ENCODE peak calls at places on chromosomes 16 and 17, in eight cellular contexts. Y, E, N, B, W, G, D and H are unnamed samples.

GRCh38 chr16:85610059-85610445 is 3.1 kb upstream of the GSE1 start:
- DNase-seq in Y (no peak), E (no peak), N (no peak), B (no peak), W (no peak), G (no peak), D (peak), H (no peak)

GRCh38 chr16:88349153-88349902 is 33.4 kb upstream of the ZNF469 start:
- DNase-seq in Y (peak), E (no peak), N (no peak), B (no peak), W (no peak), G (no peak), D (no peak), H (no peak)

GRCh38 chr16:57632568-57632967 is 4.1 kb downstream of the ADGRG1 start:
- DNase-seq in Y (no peak), E (no peak), N (no peak), B (no peak), W (no peak), G (no peak), D (no peak), H (no peak)

GRCh38 chr16:19366384-19366783 is 51.3 kb upstream of the TMC5 start:
- DNase-seq in Y (no peak), E (no peak), N (no peak), B (no peak), W (no peak), G (no peak), D (no peak), H (no peak)

GRCh38 chr16:14186954-14187306 is 115.8 kb downstream of the MRTFB start:
- DNase-seq in Y (no peak), E (no peak), N (peak), B (no peak), W (no peak), G (no peak), D (no peak), H (no peak)

GRCh38 chr16:59459811-59460210 is 725.7 kb upstream of the GOT2 start:
- DNase-seq in Y (no peak), E (no peak), N (peak), B (peak), W (no peak), G (no peak), D (no peak), H (peak)

GRCh38 chr16:17107450-17107849 is 363.3 kb downstream of the XYLT1 start:
- DNase-seq in Y (no peak), E (no peak), N (no peak), B (no peak), W (no peak), G (no peak), D (no peak), H (no peak)

GRCh38 chr17:49180303-49180702 is 30.1 kb downstream of the GNGT2 start:
- DNase-seq in Y (peak), E (peak), N (peak), B (peak), W (no peak), G (peak), D (peak), H (peak)

GRCh38 chr16:74742051-74742481 is 32.6 kb downstream of the FA2H start:
- DNase-seq in Y (no peak), E (no peak), N (peak), B (no peak), W (no peak), G (no peak), D (no peak), H (no peak)

GRCh38 chr17:50721194-50722010 is 2.0 kb downstream of the LUC7L3 start:
- DNase-seq in Y (no peak), E (no peak), N (peak), B (no peak), W (no peak), G (no peak), D (no peak), H (no peak)

GRCh38 chr17:71402661-71403141 is 718.1 kb upstream of the SOX9 start:
- DNase-seq in Y (no peak), E (no peak), N (peak), B (no peak), W (no peak), G (peak), D (no peak), H (no peak)

GRCh38 chr17:18217412-18218015 is 7.9 kb upstream of the LLGL1 start:
- DNase-seq in Y (peak), E (peak), N (peak), B (peak), W (no peak), G (peak), D (peak), H (peak)

GRCh38 chr16:23435500-23435899 is 17.5 kb downstream of the COG7 start:
- DNase-seq in Y (no peak), E (peak), N (peak), B (peak), W (no peak), G (peak), D (peak), H (peak)

GRCh38 chr17:15263206-15263579 is 1.9 kb downstream of the PMP22 start:
- DNase-seq in Y (peak), E (peak), N (peak), B (no peak), W (peak), G (peak), D (peak), H (peak)

GRCh38 chr17:56914641-56915263 is 903 bp upstream of the TRIM25 start:
- DNase-seq in Y (no peak), E (no peak), N (no peak), B (no peak), W (no peak), G (peak), D (no peak), H (peak)

GRCh38 chr17:38914741-38915638 is 10.4 kb upstream of the LASP1NB start:
- DNase-seq in Y (peak), E (peak), N (no peak), B (no peak), W (no peak), G (peak), D (no peak), H (no peak)

GRCh38 chr17:52148969-52149351 is 9.6 kb downstream of the CA10 start:
- DNase-seq in Y (no peak), E (no peak), N (no peak), B (no peak), W (no peak), G (no peak), D (no peak), H (peak)

GRCh38 chr16:49844399-49844798 is 11.5 kb downstream of the ZNF423 start:
- DNase-seq in Y (no peak), E (no peak), N (peak), B (no peak), W (no peak), G (no peak), D (no peak), H (no peak)

GRCh38 chr16:82945420-82946096 is 318.8 kb downstream of the CDH13 start:
- DNase-seq in Y (no peak), E (no peak), N (no peak), B (no peak), W (no peak), G (no peak), D (no peak), H (peak)

GRCh38 chr16:74216319-74216718 is 80.3 kb upstream of the PSMD7 start:
- DNase-seq in Y (no peak), E (no peak), N (peak), B (peak), W (no peak), G (peak), D (no peak), H (peak)

GRCh38 chr16:87248704-87249103 is 68.5 kb downstream of the C16orf95 start:
- DNase-seq in Y (no peak), E (no peak), N (no peak), B (no peak), W (no peak), G (no peak), D (no peak), H (no peak)

GRCh38 chr17:44266402-44267164 is 1.4 kb downstream of the SLC4A1 start:
- DNase-seq in Y (no peak), E (no peak), N (peak), B (no peak), W (no peak), G (no peak), D (no peak), H (peak)
- TF ChIP-seq CTCF in Y (no peak), E (no peak), N (no peak), B (peak), W (no peak), G (no peak), D (no peak), H (no peak)

GRCh38 chr16:74437-75318 is 2.2 kb upstream of the RHBDF1 start:
- DNase-seq in Y (no peak), E (no peak), N (no peak), B (no peak), W (no peak), G (no peak), D (no peak), H (no peak)

GRCh38 chr16:74025-74424 is 1.6 kb upstream of the RHBDF1 start:
- DNase-seq in Y (no peak), E (no peak), N (no peak), B (no peak), W (no peak), G (no peak), D (no peak), H (no peak)

GRCh38 chr16:77273-77806 is 685 bp upstream of the MPG start:
- DNase-seq in Y (peak), E (peak), N (peak), B (peak), W (no peak), G (peak), D (peak), H (peak)

GRCh38 chr16:76535-77272 is 1.3 kb upstream of the MPG start:
- DNase-seq in Y (peak), E (peak), N (peak), B (peak), W (no peak), G (peak), D (peak), H (peak)

DNA sequence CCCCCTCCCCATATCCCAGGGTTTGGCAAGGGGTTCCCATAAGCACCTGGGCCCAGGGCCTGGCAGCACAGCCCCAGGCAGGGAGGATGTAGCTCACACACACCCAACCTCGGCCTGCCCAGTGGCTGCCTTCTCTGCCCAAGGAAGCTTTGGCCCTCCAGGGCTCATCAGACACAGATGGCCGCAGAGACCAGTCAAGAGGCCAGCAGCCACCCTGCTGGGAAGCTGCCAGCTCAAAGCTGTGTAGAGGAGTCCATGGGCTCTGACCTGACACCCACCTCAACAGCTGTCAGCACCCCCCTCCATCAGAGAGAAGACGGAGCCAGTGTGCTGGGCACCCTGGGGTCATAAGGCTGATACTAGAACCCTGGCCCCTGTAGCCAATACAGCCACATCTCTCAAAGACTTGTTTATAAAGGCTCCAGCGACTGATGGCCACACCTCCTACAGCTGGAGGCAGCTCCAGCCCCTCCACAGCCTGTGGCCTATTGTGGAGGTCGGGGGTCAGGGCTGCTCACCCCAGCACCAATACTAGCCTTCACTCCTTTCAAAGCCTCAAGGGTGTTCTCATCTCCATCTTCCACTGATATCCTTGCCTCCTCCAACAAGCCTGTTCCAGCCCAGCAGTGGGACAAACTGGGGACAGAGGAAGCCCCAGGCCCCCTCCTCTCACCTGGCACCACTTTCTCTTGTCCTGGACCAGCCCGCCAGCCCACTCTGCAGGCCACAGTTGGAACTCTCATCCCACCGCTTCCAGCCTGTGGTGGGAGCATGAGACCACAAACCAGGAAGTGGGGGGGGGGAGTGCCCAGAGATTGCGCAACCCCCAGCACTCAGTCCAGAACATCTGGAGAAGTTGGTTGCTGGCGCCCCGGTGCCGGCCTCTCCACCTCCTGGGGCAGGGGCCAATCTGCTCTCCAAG is 2.2 kb upstream of the MPG start:
- DNase-seq in Y (peak), E (peak), N (peak), B (peak), W (no peak), G (peak), D (peak), H (peak)
- TF ChIP-seq CTCF in Y (no peak), E (no peak), N (peak), B (peak), W (peak), G (peak), D (no peak), H (peak)

GRCh38 chr16:66273644-66274334 is 92.7 kb upstream of the CDH5 start:
- DNase-seq in Y (no peak), E (no peak), N (peak), B (no peak), W (no peak), G (peak), D (no peak), H (peak)
- TF ChIP-seq CTCF in Y (no peak), E (no peak), N (peak), B (peak), W (no peak), G (no peak), D (no peak), H (peak)

GRCh38 chr17:55303701-55304145 is 39.0 kb downstream of the HLF start:
- DNase-seq in Y (no peak), E (no peak), N (peak), B (no peak), W (no peak), G (no peak), D (no peak), H (peak)
- TF ChIP-seq CTCF in Y (no peak), E (no peak), N (peak), B (peak), W (peak), G (peak), D (no peak), H (no peak)

GRCh38 chr17:43170766-43171681 is at the start of gene NBR1:
- DNase-seq in Y (peak), E (peak), N (peak), B (peak), W (peak), G (peak), D (peak), H (peak)
- TF ChIP-seq CTCF in Y (no peak), E (peak), N (no peak), B (peak), W (peak), G (peak), D (no peak), H (peak)

GRCh38 chr16:4244254-4244812 is 2.5 kb upstream of the SRL start:
- DNase-seq in Y (no peak), E (no peak), N (no peak), B (no peak), W (no peak), G (peak), D (no peak), H (no peak)

GRCh38 chr16:4240624-4241023 is 1.3 kb downstream of the SRL start:
- DNase-seq in Y (no peak), E (no peak), N (no peak), B (no peak), W (no peak), G (no peak), D (no peak), H (no peak)

GRCh38 chr16:4239020-4239419 is 2.9 kb downstream of the SRL start:
- DNase-seq in Y (no peak), E (no peak), N (no peak), B (no peak), W (no peak), G (no peak), D (no peak), H (no peak)

GRCh38 chr16:4241601-4242270 is at the start of gene SRL:
- DNase-seq in Y (no peak), E (no peak), N (no peak), B (no peak), W (no peak), G (no peak), D (no peak), H (no peak)

GRCh38 chr16:4239682-4240175 is 2.2 kb downstream of the SRL start:
- DNase-seq in Y (no peak), E (no peak), N (no peak), B (no peak), W (no peak), G (no peak), D (no peak), H (no peak)
- TF ChIP-seq CTCF in Y (no peak), E (no peak), N (no peak), B (no peak), W (no peak), G (no peak), D (no peak), H (no peak)

GRCh38 chr17:20009302-20010098 is at the start of gene SPECC1:
- DNase-seq in Y (peak), E (peak), N (peak), B (peak), W (no peak), G (peak), D (peak), H (peak)
- TF ChIP-seq CTCF in Y (peak), E (peak), N (peak), B (peak), W (peak), G (peak), D (no peak), H (peak)

GRCh38 chr17:58517378-58517927 is 3.0 kb upstream of the MTMR4 start:
- DNase-seq in Y (no peak), E (no peak), N (no peak), B (no peak), W (no peak), G (no peak), D (no peak), H (no peak)

GRCh38 chr17:58517928-58518609 is 3.6 kb upstream of the MTMR4 start:
- DNase-seq in Y (peak), E (peak), N (peak), B (peak), W (peak), G (peak), D (peak), H (peak)

GRCh38 chr17:58521680-58522079 is 7.2 kb upstream of the MTMR4 start:
- DNase-seq in Y (peak), E (no peak), N (no peak), B (no peak), W (no peak), G (no peak), D (no peak), H (no peak)

GRCh38 chr17:58516644-58517377 is 2.4 kb upstream of the MTMR4 start:
- DNase-seq in Y (peak), E (no peak), N (no peak), B (no peak), W (no peak), G (peak), D (peak), H (no peak)

GRCh38 chr17:58520843-58521430 is 6.5 kb upstream of the MTMR4 start:
- DNase-seq in Y (peak), E (no peak), N (peak), B (no peak), W (no peak), G (peak), D (no peak), H (peak)
- TF ChIP-seq CTCF in Y (no peak), E (peak), N (peak), B (peak), W (peak), G (peak), D (peak), H (peak)